ENCODE peak calls at places on chromosome 12, in six cellular contexts. R is AG04450; U is CD4-positive, alpha-beta T cell; Y is A673; H is fibroblast of lung; F is mucosa of descending colon. S is an unnamed sample. For H3K9me3, the result is how much of the 10 kb centered on the place peaks cover.

GRCh38 chr12:54306925-54307731 is 6.3 kb upstream of the NFE2 start:
- DNase-seq in R (no peak), U (no peak), Y (no peak), H (peak), F (peak), S (peak)

GRCh38 chr12:5043589-5044419 is at the start of gene KCNA5:
- DNase-seq in R (no peak), U (no peak), Y (no peak), H (no peak), F (no peak), S (peak)

GRCh38 chr12:116050266-116050665 is 227.2 kb downstream of the MED13L start:
- DNase-seq in R (no peak), U (no peak), Y (no peak), H (peak), F (no peak), S (no peak)

GRCh38 chr12:114936148-114937099 is 252.4 kb upstream of the TBX3 start:
- DNase-seq in R (no peak), U (no peak), Y (no peak), H (peak), F (no peak), S (no peak)

GRCh38 chr12:5442251-5443006 is 10.5 kb downstream of the NTF3 start:
- DNase-seq in R (no peak), U (no peak), Y (peak), H (peak), F (no peak), S (no peak)

GRCh38 chr12:124130717-124131670 is 158.0 kb downstream of the ZNF664 start:
- DNase-seq in R (no peak), U (no peak), Y (no peak), H (no peak), F (no peak), S (no peak)

GRCh38 chr12:131939007-131939406 is 9.9 kb downstream of the PUS1 start:
- DNase-seq in R (no peak), U (no peak), Y (no peak), H (no peak), F (peak), S (no peak)

GRCh38 chr12:70190252-70191010 is 52.8 kb upstream of the CNOT2 start:
- DNase-seq in R (no peak), U (no peak), Y (peak), H (peak), F (no peak), S (no peak)

GRCh38 chr12:108054496-108054895 is 74.6 kb upstream of the WSCD2 start:
- DNase-seq in R (no peak), U (no peak), Y (no peak), H (no peak), F (no peak), S (no peak)

GRCh38 chr12:90090929-90091651 is 382.5 kb upstream of the ATP2B1 start:
- DNase-seq in R (peak), U (no peak), Y (peak), H (peak), F (peak), S (no peak)

GRCh38 chr12:93223440-93224426 is 154.0 kb upstream of the NUDT4 start:
- DNase-seq in R (no peak), U (no peak), Y (peak), H (peak), F (no peak), S (no peak)

GRCh38 chr12:89319606-89320005 is 32.7 kb downstream of the DUSP6 start:
- DNase-seq in R (no peak), U (no peak), Y (no peak), H (no peak), F (no peak), S (no peak)

GRCh38 chr12:65881965-65882413 is 57.7 kb downstream of the HMGA2 start:
- DNase-seq in R (no peak), U (no peak), Y (no peak), H (peak), F (peak), S (peak)

GRCh38 chr12:913919-914718 is 35.4 kb downstream of the RAD52 start:
- DNase-seq in R (peak), U (no peak), Y (no peak), H (peak), F (no peak), S (no peak)

GRCh38 chr12:57936513-57936883 is 4.9 kb upstream of the ATP23 start:
- DNase-seq in R (no peak), U (no peak), Y (no peak), H (no peak), F (no peak), S (no peak)

GRCh38 chr12:591167-591570 is 72.1 kb downstream of the NINJ2 start:
- DNase-seq in R (no peak), U (no peak), Y (no peak), H (no peak), F (no peak), S (peak)

GRCh38 chr12:62787606-62788005 is 147.3 kb downstream of the PPM1H start:
- DNase-seq in R (no peak), U (no peak), Y (no peak), H (peak), F (no peak), S (no peak)

GRCh38 chr12:11830298-11830937 is 180.9 kb downstream of the ETV6 start:
- DNase-seq in R (no peak), U (no peak), Y (no peak), H (no peak), F (no peak), S (no peak)

GRCh38 chr12:21169878-21170472 is 39.0 kb downstream of the SLCO1B1 start:
- DNase-seq in R (no peak), U (peak), Y (peak), H (peak), F (no peak), S (no peak)

GRCh38 chr12:7197846-7198245 is 8.4 kb downstream of the PEX5 start:
- DNase-seq in R (no peak), U (no peak), Y (no peak), H (no peak), F (no peak), S (no peak)

GRCh38 chr12:130288201-130288600 is 49.5 kb upstream of the PIWIL1 start:
- DNase-seq in R (no peak), U (no peak), Y (no peak), H (no peak), F (no peak), S (no peak)

GRCh38 chr12:15757553-15758255 is 31.5 kb downstream of the EPS8 start:
- DNase-seq in R (no peak), U (no peak), Y (peak), H (peak), F (no peak), S (no peak)

GRCh38 chr12:96698521-96698920 is 208.5 kb upstream of the NEDD1 start:
- DNase-seq in R (no peak), U (no peak), Y (no peak), H (no peak), F (no peak), S (no peak)

GRCh38 chr12:78035913-78036658 is 205.4 kb downstream of the NAV3 start:
- DNase-seq in R (no peak), U (no peak), Y (no peak), H (peak), F (no peak), S (no peak)

DNA sequence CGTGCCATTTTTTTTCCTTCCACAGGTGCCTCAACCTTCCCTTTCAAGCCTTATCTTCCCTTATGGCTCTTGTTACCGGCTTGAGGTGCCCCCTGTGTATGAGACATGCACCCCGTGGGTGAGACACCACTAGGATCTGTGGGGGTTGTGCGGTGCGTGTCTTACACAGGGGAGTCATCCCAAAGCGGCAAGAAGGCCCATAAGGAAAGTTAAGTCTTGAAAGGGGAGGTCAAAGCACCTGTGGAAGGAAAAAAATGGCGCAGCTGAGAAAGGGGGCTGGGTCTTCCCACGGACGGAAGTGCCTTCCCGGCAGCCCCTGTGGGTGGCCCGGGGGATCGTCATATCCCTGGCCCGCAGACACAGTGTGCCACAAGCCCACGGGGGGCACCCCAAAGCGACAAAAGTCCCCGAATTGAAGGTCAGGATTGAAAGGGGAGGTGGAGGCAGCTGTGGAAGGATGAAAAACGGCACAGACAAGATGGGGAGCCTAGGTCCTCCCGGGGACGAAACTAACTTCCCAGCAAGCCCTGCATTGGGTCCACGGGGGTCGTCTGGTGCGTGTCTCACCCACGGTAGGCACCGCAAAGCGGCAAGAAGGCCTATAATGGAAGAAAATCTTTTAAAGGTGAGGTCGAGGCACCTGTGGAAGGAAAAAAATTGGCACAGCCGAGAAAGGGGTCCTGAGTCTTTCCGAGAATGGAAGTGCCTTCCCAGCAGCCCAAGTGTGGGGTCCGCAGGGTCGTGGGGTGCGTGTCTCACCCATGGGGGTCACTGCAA is 273.3 kb downstream of the ALG10 start:
- DNase-seq in R (no peak), U (no peak), Y (no peak), H (no peak), F (no peak), S (peak)
- H3K9me3 ChIP-seq in R (half or more), U (under half), Y (under half), H (under half), F (half or more), S (under half)

DNA sequence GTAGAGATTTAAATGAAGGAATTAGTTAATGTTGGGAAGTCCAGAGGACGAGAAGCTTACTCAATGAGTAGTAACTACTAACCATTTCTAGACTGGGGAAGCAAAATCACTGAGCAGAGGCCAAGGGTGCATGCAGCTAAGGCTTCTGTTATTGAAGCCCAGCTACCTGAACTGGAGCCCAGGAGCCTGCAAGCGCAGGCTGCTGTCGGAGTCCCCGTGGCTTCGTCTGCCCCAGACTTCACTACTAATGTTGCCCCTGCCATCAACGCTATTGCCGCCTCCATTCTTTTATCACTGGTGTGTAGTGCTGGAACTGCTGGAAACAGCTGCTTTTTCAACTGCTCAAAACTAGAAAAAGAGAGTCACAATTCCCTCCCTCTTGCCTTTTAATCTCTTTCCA is 97.8 kb upstream of the ATF7IP start:
- DNase-seq in R (no peak), U (no peak), Y (no peak), H (no peak), F (no peak), S (no peak)
- H3K9me3 ChIP-seq in R (under half), U (under half), Y (under half), H (under half), F (under half), S (under half)

GRCh38 chr12:31876568-31877424 is 82.4 kb upstream of the RESF1 start:
- DNase-seq in R (no peak), U (no peak), Y (peak), H (no peak), F (no peak), S (no peak)
- H3K9me3 ChIP-seq in R (under half), U (under half), Y (under half), H (under half), F (under half), S (under half)

GRCh38 chr12:25775968-25776367 is 182.5 kb upstream of the RASSF8 start:
- DNase-seq in R (no peak), U (no peak), Y (peak), H (no peak), F (no peak), S (no peak)
- H3K9me3 ChIP-seq in R (under half), U (under half), Y (under half), H (under half), F (under half), S (under half)

DNA sequence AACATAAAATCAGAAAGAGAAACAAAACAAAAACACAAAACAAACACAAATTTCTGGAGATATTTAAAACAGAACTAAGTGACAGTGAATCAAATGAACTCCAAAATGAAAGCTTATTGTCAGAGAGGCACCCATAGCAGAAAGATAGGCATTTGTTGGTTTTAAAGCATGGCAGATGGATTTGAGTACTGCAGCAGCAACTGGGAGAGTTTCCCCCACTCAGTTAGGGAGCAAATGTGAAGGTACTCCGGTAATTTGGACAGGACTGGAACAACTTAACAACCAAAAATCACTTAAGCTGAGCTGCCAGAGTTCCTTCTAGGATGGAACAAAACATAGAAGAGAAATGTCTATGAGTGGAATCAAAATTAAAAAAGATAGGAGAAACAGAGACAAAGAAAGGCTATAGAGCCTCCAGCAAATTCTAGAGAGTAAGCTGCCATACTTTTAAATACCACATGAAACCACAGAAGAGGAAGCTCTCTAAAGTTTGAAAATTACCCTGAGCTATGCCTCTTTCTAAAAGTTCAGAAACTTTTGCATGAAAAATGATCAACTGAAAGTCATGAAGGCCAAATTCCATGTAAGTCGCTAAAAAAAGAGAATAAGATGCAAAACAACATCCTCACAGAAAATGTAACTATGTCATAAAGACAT is 1248.3 kb upstream of the USP15 start:
- DNase-seq in R (no peak), U (no peak), Y (no peak), H (no peak), F (no peak), S (no peak)
- H3K9me3 ChIP-seq in R (under half), U (under half), Y (under half), H (under half), F (under half), S (under half)

GRCh38 chr12:38162708-38163441 is 153.7 kb upstream of the ALG10B start:
- DNase-seq in R (no peak), U (no peak), Y (no peak), H (no peak), F (no peak), S (no peak)

GRCh38 chr12:38160318-38161122 is 156.1 kb upstream of the ALG10B start:
- DNase-seq in R (no peak), U (no peak), Y (no peak), H (no peak), F (no peak), S (no peak)

GRCh38 chr12:38162013-38162412 is 154.6 kb upstream of the ALG10B start:
- DNase-seq in R (no peak), U (no peak), Y (no peak), H (no peak), F (no peak), S (peak)

GRCh38 chr12:38159591-38160317 is 156.8 kb upstream of the ALG10B start:
- DNase-seq in R (no peak), U (no peak), Y (no peak), H (no peak), F (no peak), S (peak)

DNA sequence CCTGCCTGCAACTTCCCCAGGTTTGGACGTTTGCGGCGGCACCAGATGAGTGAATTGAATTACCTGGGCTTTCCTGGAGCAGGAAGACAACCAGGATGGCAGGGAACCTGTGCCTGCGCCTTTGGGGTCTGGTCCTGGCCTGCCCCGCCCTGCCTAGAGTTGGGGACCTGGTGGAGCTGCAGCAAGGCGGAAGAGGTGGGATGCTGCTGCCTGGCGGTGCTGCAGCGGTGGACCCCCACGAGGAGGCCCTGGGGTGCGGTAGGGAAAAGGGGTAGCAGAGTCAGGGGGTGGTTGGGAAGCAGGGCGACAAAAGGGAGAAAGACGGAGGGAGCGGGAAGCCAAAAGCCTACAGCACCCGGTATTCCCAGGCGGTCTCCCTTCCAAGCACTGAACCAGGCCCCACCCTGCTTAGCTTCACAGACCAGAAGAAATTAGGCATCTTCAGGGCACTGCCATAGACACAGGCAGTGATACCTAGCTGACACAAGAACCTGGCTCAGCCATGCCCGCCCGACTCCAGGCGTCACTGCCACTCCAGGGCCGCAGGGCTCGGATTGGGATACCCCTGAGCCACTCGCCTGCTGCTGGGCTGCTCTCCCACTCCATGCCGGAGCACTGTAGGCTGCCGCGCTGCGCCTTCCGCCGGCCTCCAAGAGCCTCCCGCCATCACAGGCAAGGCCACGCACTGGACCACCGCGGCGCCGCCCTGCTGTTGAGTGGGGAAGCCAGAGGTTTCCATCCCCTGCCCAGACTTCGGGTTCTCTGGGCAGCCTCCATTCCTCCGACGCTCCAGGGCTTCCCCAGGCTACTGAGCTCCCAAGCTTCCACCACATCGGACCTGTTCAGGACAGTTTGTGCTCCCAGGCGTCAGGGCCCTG is 155.2 kb upstream of the ALG10B start:
- DNase-seq in R (no peak), U (no peak), Y (no peak), H (no peak), F (no peak), S (peak)
- H3K9me3 ChIP-seq in R (half or more), U (under half), Y (under half), H (under half), F (under half), S (under half)

GRCh38 chr12:28367993-28368392 is 177.7 kb downstream of the CCDC91 start:
- DNase-seq in R (no peak), U (no peak), Y (no peak), H (no peak), F (no peak), S (no peak)

GRCh38 chr12:28369483-28369882 is 179.2 kb downstream of the CCDC91 start:
- DNase-seq in R (no peak), U (no peak), Y (no peak), H (no peak), F (no peak), S (no peak)

GRCh38 chr12:28367326-28367725 is 177.1 kb downstream of the CCDC91 start:
- DNase-seq in R (no peak), U (no peak), Y (no peak), H (no peak), F (no peak), S (no peak)
- H3K9me3 ChIP-seq in R (under half), U (under half), Y (under half), H (under half), F (under half), S (under half)

GRCh38 chr12:133204264-133204603 is 22.9 kb downstream of the ZNF268 start:
- DNase-seq in R (no peak), U (no peak), Y (no peak), H (no peak), F (no peak), S (no peak)
- H3K9me3 ChIP-seq in R (under half), U (half or more), Y (half or more), H (under half), F (half or more), S (under half)